ENCODE peak calls at places on chromosome 10, in eight cellular contexts. A is body of pancreas, H is foreskin keratinocyte, K is PC-3, F is pancreas, R is right cardiac atrium, L is upper lobe of right lung, X is left lung. T is an unnamed sample.
A peak's percentile ranks its signal among the peaks of the same experiment; 100 is the strongest.

GRCh38 chr10:30391266-30391665 is 42.2 kb upstream of the MTPAP start:
- ATAC-seq in A (no peak), H (no peak), K (no peak), F (no peak), R (no peak), L (no peak), X (no peak), T (no peak)

GRCh38 chr10:73469579-73469978 is 26.2 kb downstream of the PPP3CB start:
- ATAC-seq in A (no peak), H (no peak), K (no peak), F (no peak), R (peak; percentile 38), L (no peak), X (no peak), T (no peak)

GRCh38 chr10:100004805-100005510 is 4.8 kb downstream of the DNMBP start:
- ATAC-seq in A (no peak), H (no peak), K (no peak), F (no peak), R (no peak), L (no peak), X (no peak), T (no peak)

GRCh38 chr10:18437486-18437885 is 213.9 kb downstream of the NSUN6 start:
- ATAC-seq in A (no peak), H (no peak), K (no peak), F (no peak), R (no peak), L (no peak), X (no peak), T (no peak)

GRCh38 chr10:122999347-122999746 is 9.2 kb downstream of the IKZF5 start:
- ATAC-seq in A (no peak), H (no peak), K (peak; percentile 43), F (no peak), R (no peak), L (no peak), X (no peak), T (no peak)

GRCh38 chr10:48464871-48465736 is 139.8 kb downstream of the ARHGAP22 start:
- ATAC-seq in A (peak; percentile 15), H (peak; percentile 49), K (no peak), F (peak; percentile 67), R (peak; percentile 81), L (no peak), X (no peak), T (no peak)

GRCh38 chr10:68105820-68106219 is 3.5 kb upstream of the MYPN start:
- ATAC-seq in A (no peak), H (peak; percentile 76), K (peak; percentile 46), F (no peak), R (no peak), L (no peak), X (no peak), T (no peak)

GRCh38 chr10:49054753-49055152 is 60.6 kb downstream of the VSTM4 start:
- ATAC-seq in A (no peak), H (no peak), K (no peak), F (no peak), R (no peak), L (no peak), X (no peak), T (no peak)

GRCh38 chr10:42769653-42770052 is 12.9 kb upstream of the BMS1 start:
- ATAC-seq in A (no peak), H (no peak), K (peak; percentile 91), F (peak; percentile 74), R (peak; percentile 24), L (no peak), X (no peak), T (no peak)

GRCh38 chr10:103433858-103434257 is 18.3 kb downstream of the CALHM2 start:
- ATAC-seq in A (no peak), H (no peak), K (no peak), F (peak; percentile 38), R (peak; percentile 38), L (peak; percentile 84), X (peak; percentile 64), T (peak; percentile 65)

GRCh38 chr10:115975031-115975430 is 298.0 kb downstream of the GFRA1 start:
- ATAC-seq in A (no peak), H (no peak), K (no peak), F (no peak), R (peak; percentile 21), L (peak; percentile 16), X (peak; percentile 19), T (no peak)

GRCh38 chr10:97911217-97911616 is 61.6 kb downstream of the GOLGA7B start:
- ATAC-seq in A (no peak), H (no peak), K (no peak), F (no peak), R (no peak), L (no peak), X (no peak), T (no peak)

GRCh38 chr10:69880301-69881081 is 78.8 kb downstream of the COL13A1 start:
- ATAC-seq in A (no peak), H (no peak), K (no peak), F (no peak), R (peak; percentile 32), L (no peak), X (no peak), T (no peak)

GRCh38 chr10:71266147-71266917 is 52.7 kb upstream of the SLC29A3 start:
- ATAC-seq in A (peak; percentile 26), H (peak; percentile 38), K (no peak), F (peak; percentile 57), R (peak; percentile 5), L (peak; percentile 50), X (peak; percentile 10), T (peak; percentile 77)

GRCh38 chr10:124627851-124628675 is 116.1 kb downstream of the FAM53B start:
- ATAC-seq in A (no peak), H (no peak), K (no peak), F (no peak), R (peak; percentile 8), L (peak; percentile 7), X (no peak), T (no peak)
- H3K4me1 ChIP-seq in A (peaks cover 27% of the 10 kb centered on the region), H (peaks cover 18% of the 10 kb centered on the region), K (peaks cover 11% of the 10 kb centered on the region), F (no peaks in the 10 kb centered on the region), R (peaks cover 63% of the 10 kb centered on the region), L (peaks cover 64% of the 10 kb centered on the region), X (peaks cover 47% of the 10 kb centered on the region), T (no peaks in the 10 kb centered on the region)

DNA sequence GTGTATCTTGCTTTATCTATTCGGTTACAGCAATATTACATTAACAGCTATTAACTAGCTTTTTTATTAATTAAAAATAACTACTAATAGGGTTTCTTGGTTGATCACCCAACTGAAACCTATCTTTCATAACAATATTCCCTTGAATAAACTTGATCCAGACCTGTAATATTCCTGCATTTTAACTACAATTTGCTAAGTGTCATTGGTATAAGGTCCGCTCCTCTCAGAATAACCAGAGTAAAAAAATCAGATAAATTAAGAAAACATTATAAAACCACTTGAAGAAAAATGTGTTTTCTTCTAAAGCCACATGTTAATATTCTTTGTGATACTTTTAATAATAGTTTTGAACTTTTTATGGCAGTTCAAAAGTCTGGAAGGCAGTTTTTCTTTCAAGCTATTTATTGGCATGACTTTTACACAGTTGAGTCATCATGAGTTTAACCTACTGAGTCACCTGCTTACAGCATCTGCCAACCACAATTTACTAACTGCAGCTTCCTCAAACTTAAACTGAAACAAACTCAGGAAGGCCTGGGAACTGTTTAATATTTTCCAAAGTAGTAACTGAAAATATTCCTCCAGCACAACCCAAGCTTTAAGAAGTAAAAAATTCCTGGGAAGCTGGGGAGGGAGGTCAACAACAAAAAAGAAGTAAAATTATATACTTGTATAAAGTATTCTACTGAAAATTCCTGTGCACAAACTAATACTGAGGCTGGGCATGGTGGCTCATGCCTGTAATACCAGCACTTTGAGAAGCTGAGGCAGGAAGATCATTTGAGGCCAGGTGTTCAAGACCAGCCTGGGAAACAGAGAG is 103.2 kb downstream of the NRBF2 start:
- ATAC-seq in A (peak; percentile 95), H (peak; percentile 95), K (peak; percentile 93), F (peak; percentile 96), R (peak; percentile 80), L (peak; percentile 90), X (peak; percentile 95), T (peak; percentile 83)
- H3K4me1 ChIP-seq in A (peaks cover 39% of the 10 kb centered on the region), H (peaks cover 24% of the 10 kb centered on the region), K (peaks cover 56% of the 10 kb centered on the region), F (peaks cover 17% of the 10 kb centered on the region), R (no peaks in the 10 kb centered on the region), L (peaks cover 18% of the 10 kb centered on the region), X (peaks cover 17% of the 10 kb centered on the region), T (peaks cover 7% of the 10 kb centered on the region)

GRCh38 chr10:47222461-47222860 is 77.5 kb upstream of the GDF10 start:
- ATAC-seq in A (no peak), H (no peak), K (no peak), F (no peak), R (no peak), L (no peak), X (no peak), T (no peak)

GRCh38 chr10:47230482-47230881 is 69.5 kb upstream of the GDF10 start:
- ATAC-seq in A (no peak), H (no peak), K (no peak), F (no peak), R (no peak), L (peak; percentile 54), X (no peak), T (no peak)

GRCh38 chr10:47223236-47223635 is 76.8 kb upstream of the GDF10 start:
- ATAC-seq in A (no peak), H (no peak), K (no peak), F (no peak), R (no peak), L (no peak), X (no peak), T (no peak)

GRCh38 chr10:47225186-47225927 is 74.6 kb upstream of the GDF10 start:
- ATAC-seq in A (no peak), H (no peak), K (no peak), F (no peak), R (no peak), L (no peak), X (no peak), T (no peak)

DNA sequence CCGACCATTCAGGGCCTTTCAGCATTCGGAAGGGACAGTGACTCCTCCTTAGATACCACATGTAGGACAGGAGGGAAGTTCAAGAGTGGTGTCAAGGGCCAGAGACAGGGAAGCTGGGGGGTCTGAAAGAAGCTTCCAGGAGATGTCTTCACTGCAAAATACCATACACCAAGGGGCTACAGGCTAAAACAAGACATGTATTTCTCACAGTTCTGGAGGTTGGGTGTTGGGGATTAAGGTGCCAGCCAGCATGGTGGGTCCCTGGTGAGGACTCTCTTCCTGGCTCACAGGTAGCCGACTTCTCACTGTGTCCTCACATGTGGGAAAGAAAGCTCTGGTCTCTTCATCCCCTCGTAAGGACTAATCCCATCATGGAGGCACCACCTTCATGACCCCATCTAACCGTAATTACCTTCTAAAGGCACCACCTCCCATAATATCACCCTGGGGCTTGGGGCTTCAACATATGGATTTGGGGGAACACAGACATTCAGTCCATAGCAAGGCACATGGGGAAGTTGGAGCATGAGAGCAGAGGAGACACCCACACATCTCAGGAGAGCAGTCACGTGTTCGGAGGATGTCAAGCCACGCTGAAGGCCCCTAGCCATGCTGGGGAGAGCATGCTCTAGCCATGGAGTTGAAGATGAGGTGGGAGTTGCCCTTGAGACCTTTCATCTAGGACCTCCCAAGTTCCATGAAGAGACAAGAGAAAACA is 73.9 kb upstream of the GDF10 start:
- ATAC-seq in A (no peak), H (no peak), K (no peak), F (no peak), R (no peak), L (peak; percentile 27), X (no peak), T (no peak)
- H3K4me1 ChIP-seq in A (no peaks in the 10 kb centered on the region), H (no peaks in the 10 kb centered on the region), K (no peaks in the 10 kb centered on the region), F (no peaks in the 10 kb centered on the region), R (peaks cover 3% of the 10 kb centered on the region), L (peaks cover 3% of the 10 kb centered on the region), X (no peaks in the 10 kb centered on the region), T (peaks cover 7% of the 10 kb centered on the region)

DNA sequence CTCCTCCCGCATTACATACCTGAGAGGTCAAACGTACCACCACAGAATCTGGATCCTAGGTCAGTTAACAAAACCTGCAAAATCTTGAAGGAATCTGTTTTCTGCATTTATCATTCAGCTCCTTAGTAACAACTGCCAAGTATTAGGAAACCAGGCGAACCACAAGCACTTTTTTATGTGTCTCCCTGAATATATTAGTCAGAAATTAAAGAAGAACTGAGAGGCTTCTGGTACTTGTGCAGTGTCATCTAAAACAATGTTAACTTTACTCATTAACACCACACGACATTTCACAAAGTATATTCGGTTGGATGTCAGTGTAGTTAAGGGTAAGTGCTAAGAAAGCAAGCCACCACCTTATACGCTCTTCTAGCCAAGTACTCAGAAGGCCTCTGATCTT is 2.5 kb downstream of the CCDC6 start:
- ATAC-seq in A (no peak), H (no peak), K (no peak), F (no peak), R (no peak), L (no peak), X (no peak), T (no peak)
- H3K4me1 ChIP-seq in A (peaks cover 71% of the 10 kb centered on the region), H (peaks cover 40% of the 10 kb centered on the region), K (peaks cover 50% of the 10 kb centered on the region), F (peaks cover 27% of the 10 kb centered on the region), R (peaks cover 2% of the 10 kb centered on the region), L (peaks cover 44% of the 10 kb centered on the region), X (peaks cover 14% of the 10 kb centered on the region), T (peaks cover 84% of the 10 kb centered on the region)

T was measured in gastroesophageal sphincter.